ENCODE peak calls at places on chromosome 19, in ten cellular contexts. D is PC-9, B is left lung, G is AG09319, L is HFF-Myc, J is brain microvascular endothelial cell, U is transverse colon, I is cardiac fibroblast, P is H9, Z is BE2C. M is an unnamed sample.

GRCh38 chr19:33225458-33225925 is at the start of gene SLC7A10:
- DNase-seq in B (peak), U (no peak), Z (peak), L (no peak), P (no peak), J (no peak), I (no peak), D (no peak), G (no peak), M (no peak)

GRCh38 chr19:29576043-29576442 is 30.0 kb upstream of the POP4 start:
- DNase-seq in L (no peak), B (no peak), P (peak), I (peak), J (no peak), D (no peak), U (no peak), G (no peak), Z (no peak), M (no peak)

GRCh38 chr19:16814526-16815100 is 14.6 kb upstream of the SIN3B start:
- DNase-seq in L (no peak), U (no peak), B (no peak), G (no peak), I (peak), P (no peak), Z (no peak), D (no peak), J (peak), M (no peak)

GRCh38 chr19:48445256-48445605 is 552 bp upstream of the GRWD1 start:
- DNase-seq in J (peak), B (no peak), L (peak), Z (peak), U (no peak), P (peak), I (peak), G (peak), D (peak), M (peak)

GRCh38 chr19:33703821-33704220 is 82.1 kb downstream of the CHST8 start:
- DNase-seq in I (no peak), D (no peak), U (no peak), Z (no peak), P (no peak), B (no peak), J (no peak), L (no peak), G (no peak), M (no peak)

GRCh38 chr19:40605201-40605971 is 4.2 kb downstream of the LTBP4 start:
- DNase-seq in L (no peak), P (peak), Z (peak), U (peak), G (no peak), B (peak), I (peak), J (peak), D (peak), M (no peak)

GRCh38 chr19:57664269-57665127 is 4.2 kb upstream of the ZSCAN4 start:
- DNase-seq in I (peak), U (peak), P (peak), D (peak), L (peak), Z (peak), B (peak), G (no peak), J (peak), M (peak)

GRCh38 chr19:51546650-51547396 is 15.4 kb upstream of the SIGLEC6 start:
- DNase-seq in J (peak), U (no peak), I (peak), Z (no peak), G (no peak), B (no peak), D (no peak), L (no peak), P (no peak), M (peak)

GRCh38 chr19:1819211-1819975 is 7.3 kb upstream of the ATP8B3 start:
- DNase-seq in G (no peak), P (no peak), U (no peak), Z (no peak), J (no peak), B (no peak), D (no peak), I (no peak), L (no peak), M (no peak)

GRCh38 chr19:49486232-49486631 is 1.2 kb upstream of the RPL13A start:
- DNase-seq in Z (no peak), J (no peak), U (no peak), B (no peak), D (no peak), P (peak), G (no peak), L (no peak), I (no peak), M (no peak)

GRCh38 chr19:50720181-50720920 is 749 bp upstream of the SHANK1 start:
- DNase-seq in Z (no peak), G (no peak), B (no peak), L (no peak), D (no peak), U (no peak), P (no peak), I (no peak), J (no peak), M (no peak)

GRCh38 chr19:46461537-46461936 is 9.8 kb downstream of the PNMA8A start:
- DNase-seq in B (no peak), G (no peak), J (no peak), P (no peak), I (no peak), D (no peak), U (no peak), L (no peak), Z (no peak), M (no peak)

GRCh38 chr19:31718898-31719297 is 369.7 kb upstream of the TSHZ3 start:
- DNase-seq in I (no peak), J (no peak), L (no peak), G (no peak), P (peak), D (no peak), Z (no peak), U (no peak), B (no peak), M (no peak)

GRCh38 chr19:33778089-33778791 is 18.4 kb upstream of the KCTD15 start:
- DNase-seq in D (no peak), J (peak), I (peak), Z (peak), U (peak), P (peak), L (no peak), G (peak), B (peak), M (peak)

GRCh38 chr19:53389591-53390377 is 5.2 kb upstream of the ZNF765 start:
- DNase-seq in I (no peak), J (no peak), P (peak), D (no peak), B (no peak), U (no peak), L (no peak), G (no peak), Z (no peak), M (no peak)

GRCh38 chr19:29641597-29641996 is 23.7 kb upstream of the PLEKHF1 start:
- DNase-seq in U (no peak), Z (no peak), L (no peak), G (no peak), I (no peak), P (no peak), B (no peak), J (no peak), D (no peak), M (no peak)

GRCh38 chr19:17943284-17944221 is 10.7 kb downstream of the CCDC124 start:
- DNase-seq in Z (no peak), U (no peak), B (no peak), I (no peak), D (no peak), J (no peak), P (peak), G (no peak), L (no peak), M (no peak)

GRCh38 chr19:55654833-55655647 is at the start of gene U2AF2:
- DNase-seq in Z (peak), J (peak), P (peak), U (peak), D (peak), G (peak), I (peak), L (no peak), B (peak), M (peak)

GRCh38 chr19:38644719-38645118 is 2.7 kb upstream of the ACTN4 start:
- DNase-seq in B (no peak), L (no peak), I (no peak), J (no peak), Z (no peak), G (no peak), U (peak), P (peak), D (peak), M (no peak)

GRCh38 chr19:18049390-18049789 is 37.3 kb downstream of the IL12RB1 start:
- DNase-seq in B (peak), P (no peak), G (no peak), I (peak), D (no peak), Z (no peak), J (peak), U (peak), L (no peak), M (peak)

GRCh38 chr19:49097453-49098288 is 12.4 kb downstream of the SNRNP70 start:
- DNase-seq in U (peak), I (peak), Z (peak), D (peak), B (no peak), P (peak), G (no peak), L (peak), J (peak), M (peak)

GRCh38 chr19:21519488-21519887 is 14.1 kb downstream of the ZNF429 start:
- DNase-seq in U (no peak), I (no peak), P (no peak), L (no peak), B (no peak), J (no peak), D (no peak), G (no peak), Z (no peak), M (no peak)

GRCh38 chr19:41407271-41407670 is 9.7 kb downstream of the BCKDHA start:
- DNase-seq in L (no peak), I (no peak), U (no peak), B (no peak), Z (no peak), D (no peak), G (no peak), P (peak), J (no peak), M (no peak)

GRCh38 chr19:53944416-53944815 is 18.3 kb upstream of the CACNG8 start:
- DNase-seq in Z (no peak), I (no peak), B (no peak), J (no peak), U (no peak), P (no peak), G (no peak), L (no peak), D (no peak), M (no peak)

GRCh38 chr19:41887711-41888382 is 4.9 kb downstream of the ARHGEF1 start:
- DNase-seq in B (peak), U (peak), Z (no peak), G (no peak), P (peak), L (no peak), J (no peak), D (peak), I (peak), M (peak)

GRCh38 chr19:24000656-24001055 is 86.0 kb downstream of the ZNF726 start:
- DNase-seq in G (no peak), J (no peak), I (no peak), B (no peak), Z (no peak), D (peak), U (no peak), P (no peak), L (no peak), M (no peak)

GRCh38 chr19:23999821-24000610 is 85.3 kb downstream of the ZNF726 start:
- DNase-seq in L (no peak), U (no peak), D (peak), B (no peak), G (no peak), J (no peak), I (no peak), Z (no peak), P (no peak), M (no peak)

GRCh38 chr19:23992348-23992747 is 77.7 kb downstream of the ZNF726 start:
- DNase-seq in U (no peak), Z (no peak), P (no peak), D (no peak), G (no peak), B (no peak), L (no peak), J (no peak), I (no peak), M (no peak)

GRCh38 chr19:23998568-23998967 is 83.9 kb downstream of the ZNF726 start:
- DNase-seq in D (no peak), U (no peak), J (no peak), I (no peak), Z (no peak), L (no peak), G (no peak), B (no peak), P (no peak), M (no peak)

GRCh38 chr19:23996549-23996948 is 81.9 kb downstream of the ZNF726 start:
- DNase-seq in P (peak), U (no peak), B (no peak), G (no peak), L (no peak), D (no peak), I (peak), J (no peak), Z (peak), M (no peak)
- TF ChIP-seq CTCF in P (peak), U (no peak), B (no peak), G (no peak), L (peak), D (peak), I (peak), J (peak), Z (peak), M (peak)

GRCh38 chr19:15680478-15680877 is 7.6 kb downstream of the CYP4F12 start:
- DNase-seq in L (no peak), U (no peak), J (no peak), D (no peak), I (no peak), Z (no peak), B (no peak), G (no peak), P (no peak), M (no peak)

GRCh38 chr19:15680923-15681322 is 8.0 kb downstream of the CYP4F12 start:
- DNase-seq in L (no peak), B (no peak), G (no peak), D (no peak), Z (no peak), I (no peak), U (no peak), P (no peak), J (no peak), M (no peak)

GRCh38 chr19:15683411-15683810 is 10.5 kb downstream of the CYP4F12 start:
- DNase-seq in Z (no peak), J (no peak), B (no peak), L (no peak), D (no peak), G (no peak), U (no peak), I (no peak), P (no peak), M (no peak)

GRCh38 chr19:15675560-15675959 is 2.7 kb downstream of the CYP4F12 start:
- DNase-seq in I (no peak), P (no peak), G (no peak), B (no peak), Z (no peak), J (no peak), D (no peak), L (no peak), U (no peak), M (no peak)

DNA sequence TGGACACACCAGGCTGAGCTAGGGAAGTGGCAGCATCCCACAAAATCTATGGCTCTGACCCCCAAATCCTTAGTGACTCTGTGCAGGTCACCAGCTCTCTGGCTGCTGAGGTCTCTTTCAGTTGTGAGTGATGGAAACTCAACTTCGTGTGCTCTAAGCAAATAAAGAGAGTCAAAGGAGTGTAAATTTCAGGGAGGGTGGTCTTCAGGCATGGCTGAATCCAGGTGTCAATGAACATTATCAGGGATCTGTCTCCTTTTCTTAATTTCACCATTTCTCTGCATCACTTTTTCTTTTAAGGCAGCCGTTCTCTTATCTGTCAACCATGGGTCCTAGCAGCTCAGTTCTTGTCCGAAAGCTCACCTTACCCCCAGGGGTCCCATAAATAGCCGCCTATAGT is 6.2 kb downstream of the CYP4F12 start:
- DNase-seq in J (no peak), P (no peak), I (no peak), B (no peak), L (no peak), G (no peak), D (no peak), Z (no peak), U (no peak), M (no peak)
- TF ChIP-seq CTCF in J (no peak), P (no peak), I (no peak), B (no peak), L (no peak), G (no peak), D (no peak), Z (no peak), U (no peak), M (no peak)

GRCh38 chr19:3573858-3574637 is 1.3 kb downstream of the HMG20B start:
- DNase-seq in P (peak), B (peak), Z (peak), L (peak), D (peak), G (peak), J (peak), I (peak), U (peak), M (peak)
- TF ChIP-seq CTCF in P (no peak), B (no peak), Z (no peak), L (no peak), D (no peak), G (no peak), J (no peak), I (no peak), U (no peak), M (no peak)

GRCh38 chr19:4976412-4977298 is 7.7 kb downstream of the KDM4B start:
- DNase-seq in I (peak), B (peak), J (no peak), L (peak), G (peak), Z (no peak), P (peak), D (no peak), U (peak), M (peak)
- TF ChIP-seq CTCF in I (peak), B (no peak), J (peak), L (peak), G (peak), Z (peak), P (peak), D (no peak), U (peak), M (peak)

DNA sequence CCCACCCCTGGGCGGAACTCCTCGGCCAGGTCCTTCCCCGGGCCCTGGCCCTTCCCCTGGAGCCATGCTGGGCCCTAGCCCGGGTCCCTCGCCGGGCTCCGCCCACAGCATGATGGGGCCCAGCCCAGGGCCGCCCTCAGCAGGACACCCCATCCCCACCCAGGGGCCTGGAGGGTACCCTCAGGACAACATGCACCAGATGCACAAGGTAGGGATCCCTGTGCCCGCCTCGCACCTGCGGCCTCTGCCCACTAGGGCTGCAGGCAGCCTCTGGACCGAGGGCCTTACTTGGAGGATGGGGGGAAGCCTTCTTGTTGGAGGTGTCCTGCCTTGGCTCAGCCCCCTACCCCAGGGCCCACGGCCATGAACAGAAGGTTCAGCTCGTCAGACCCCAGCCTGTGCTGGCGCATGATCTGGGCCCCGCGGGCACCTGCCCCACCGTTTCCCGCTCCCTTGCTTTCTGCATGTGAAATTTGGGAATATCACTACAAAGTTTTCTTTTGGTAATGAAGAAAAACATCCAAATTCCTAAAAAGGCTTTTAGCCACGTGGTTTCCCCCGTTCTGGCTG is 23.4 kb downstream of the SMARCA4 start:
- DNase-seq in J (no peak), B (peak), P (no peak), L (no peak), Z (no peak), I (no peak), G (no peak), U (no peak), D (no peak), M (no peak)
- TF ChIP-seq CTCF in J (peak), B (no peak), P (peak), L (no peak), Z (no peak), I (no peak), G (no peak), U (no peak), D (no peak), M (peak)

DNA sequence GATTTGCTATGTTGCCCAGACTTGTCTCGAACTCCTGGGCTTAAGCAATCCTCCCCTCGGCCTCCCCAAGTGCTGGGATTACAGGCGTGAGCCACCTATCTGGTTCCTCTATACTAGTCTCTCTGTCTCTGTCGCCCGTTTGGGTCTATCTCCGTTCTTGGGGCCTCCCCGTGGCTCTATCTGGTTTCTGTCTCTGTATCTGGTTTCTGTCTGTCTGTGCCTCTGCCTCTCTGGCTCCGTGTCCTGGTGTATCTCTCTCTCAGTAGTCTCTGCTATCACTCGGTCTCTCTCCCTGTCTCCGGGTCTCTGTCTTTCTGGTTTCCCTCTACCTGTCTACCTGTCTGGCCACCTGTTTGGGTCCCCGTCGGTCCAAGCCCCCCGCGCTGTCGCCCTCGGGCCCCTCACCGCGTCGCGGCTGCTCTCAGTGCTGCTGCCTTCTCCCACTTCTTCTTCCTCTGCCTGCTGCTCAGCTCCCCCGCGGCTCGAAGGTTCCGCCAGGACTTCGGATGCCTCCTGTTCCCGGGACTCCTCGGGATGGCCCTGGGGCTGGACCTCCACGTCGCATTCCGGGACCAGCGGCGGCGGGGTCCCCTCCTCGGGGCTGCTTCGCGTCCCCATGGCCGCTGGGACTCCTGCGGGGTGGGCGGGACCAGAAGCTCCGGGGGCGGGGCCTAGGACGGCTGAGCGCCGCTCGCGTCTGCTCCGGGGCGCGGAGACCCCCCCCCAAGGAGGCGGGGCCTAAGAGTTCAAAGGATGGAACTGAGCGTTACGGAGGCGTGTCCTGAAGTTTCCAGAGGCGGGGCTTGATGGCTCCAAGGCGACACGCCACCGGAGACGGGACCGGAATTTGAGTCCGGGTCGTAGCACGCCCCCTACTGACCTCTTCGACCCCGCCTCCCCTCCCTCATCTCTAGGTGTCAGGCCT is 783 bp downstream of the PHLDB3 start:
- DNase-seq in B (peak), Z (peak), D (peak), J (peak), U (peak), P (peak), G (peak), L (peak), I (peak), M (peak)
- TF ChIP-seq CTCF in B (no peak), Z (peak), D (no peak), J (no peak), U (no peak), P (peak), G (peak), L (no peak), I (no peak), M (no peak)

GRCh38 chr19:13033244-13033643 is 38.0 kb downstream of the NFIX start:
- DNase-seq in D (no peak), U (no peak), B (no peak), G (no peak), L (no peak), Z (no peak), P (no peak), J (no peak), I (no peak), M (no peak)
- TF ChIP-seq CTCF in D (no peak), U (no peak), B (no peak), G (peak), L (peak), Z (peak), P (peak), J (peak), I (no peak), M (peak)